ENCODE peak calls at places on chromosomes 7 and 10, in ten cellular contexts. One of them, this sample, is unnamed.

GRCh38 chr10:28540145-28540544 is 7.2 kb downstream of the WAC start:
- DNase-seq in lower lobe of right lung: no peak
- DNase-seq in spleen: no peak
- DNase-seq in SK-N-SH: no peak
- DNase-seq in Panc1: no peak
- DNase-seq in stomach: no peak
- DNase-seq in vagina: no peak
- DNase-seq in cardiac muscle cell: no peak
- DNase-seq in colonic mucosa: no peak
- DNase-seq in mammary epithelial cell: no peak
- DNase-seq in this sample: no peak

GRCh38 chr7:46352335-46352954 is 431.4 kb upstream of the IGFBP3 start:
- DNase-seq in cardiac muscle cell: peak; percentile 80
- DNase-seq in stomach: no peak
- DNase-seq in Panc1: peak; percentile 43
- DNase-seq in spleen: no peak
- DNase-seq in lower lobe of right lung: no peak
- DNase-seq in SK-N-SH: peak; percentile 69
- DNase-seq in mammary epithelial cell: peak; percentile 47
- DNase-seq in vagina: no peak
- DNase-seq in colonic mucosa: no peak
- DNase-seq in this sample: peak; percentile 21

GRCh38 chr10:124075116-124075955 is 18.1 kb downstream of the CHST15 start:
- DNase-seq in stomach: no peak
- DNase-seq in vagina: no peak
- DNase-seq in SK-N-SH: no peak
- DNase-seq in Panc1: no peak
- DNase-seq in spleen: no peak
- DNase-seq in colonic mucosa: no peak
- DNase-seq in cardiac muscle cell: no peak
- DNase-seq in lower lobe of right lung: no peak
- DNase-seq in mammary epithelial cell: no peak
- DNase-seq in this sample: no peak

GRCh38 chr7:101947899-101948298 is 130.5 kb downstream of the CUX1 start:
- DNase-seq in SK-N-SH: peak; percentile 88
- DNase-seq in spleen: no peak
- DNase-seq in cardiac muscle cell: peak; percentile 80
- DNase-seq in Panc1: no peak
- DNase-seq in stomach: peak; percentile 77
- DNase-seq in lower lobe of right lung: no peak
- DNase-seq in colonic mucosa: no peak
- DNase-seq in mammary epithelial cell: no peak
- DNase-seq in vagina: no peak
- DNase-seq in this sample: no peak

GRCh38 chr7:36408589-36408988 is 18.9 kb downstream of the ANLN start:
- DNase-seq in vagina: no peak
- DNase-seq in mammary epithelial cell: no peak
- DNase-seq in Panc1: no peak
- DNase-seq in SK-N-SH: no peak
- DNase-seq in cardiac muscle cell: no peak
- DNase-seq in spleen: no peak
- DNase-seq in stomach: no peak
- DNase-seq in colonic mucosa: no peak
- DNase-seq in lower lobe of right lung: no peak
- DNase-seq in this sample: no peak

GRCh38 chr7:134802762-134803161 is 23.3 kb downstream of the CALD1 start:
- DNase-seq in spleen: no peak
- DNase-seq in vagina: no peak
- DNase-seq in colonic mucosa: no peak
- DNase-seq in cardiac muscle cell: no peak
- DNase-seq in lower lobe of right lung: no peak
- DNase-seq in SK-N-SH: no peak
- DNase-seq in stomach: no peak
- DNase-seq in Panc1: no peak
- DNase-seq in mammary epithelial cell: no peak
- DNase-seq in this sample: no peak

GRCh38 chr10:74628136-74628535 is 198.3 kb upstream of the KAT6B start:
- DNase-seq in vagina: no peak
- DNase-seq in mammary epithelial cell: no peak
- DNase-seq in lower lobe of right lung: no peak
- DNase-seq in stomach: no peak
- DNase-seq in Panc1: no peak
- DNase-seq in cardiac muscle cell: no peak
- DNase-seq in spleen: no peak
- DNase-seq in SK-N-SH: no peak
- DNase-seq in colonic mucosa: no peak
- DNase-seq in this sample: no peak

GRCh38 chr7:28804990-28805389 is 153.1 kb downstream of the TRIL start:
- DNase-seq in SK-N-SH: no peak
- DNase-seq in stomach: no peak
- DNase-seq in vagina: no peak
- DNase-seq in lower lobe of right lung: no peak
- DNase-seq in mammary epithelial cell: peak; percentile 78
- DNase-seq in spleen: no peak
- DNase-seq in Panc1: no peak
- DNase-seq in cardiac muscle cell: no peak
- DNase-seq in colonic mucosa: no peak
- DNase-seq in this sample: no peak

GRCh38 chr7:132149801-132150310 is 426.4 kb downstream of the PLXNA4 start:
- DNase-seq in mammary epithelial cell: no peak
- DNase-seq in spleen: no peak
- DNase-seq in vagina: no peak
- DNase-seq in SK-N-SH: no peak
- DNase-seq in colonic mucosa: no peak
- DNase-seq in cardiac muscle cell: no peak
- DNase-seq in stomach: no peak
- DNase-seq in lower lobe of right lung: no peak
- DNase-seq in Panc1: no peak
- DNase-seq in this sample: no peak

DNA sequence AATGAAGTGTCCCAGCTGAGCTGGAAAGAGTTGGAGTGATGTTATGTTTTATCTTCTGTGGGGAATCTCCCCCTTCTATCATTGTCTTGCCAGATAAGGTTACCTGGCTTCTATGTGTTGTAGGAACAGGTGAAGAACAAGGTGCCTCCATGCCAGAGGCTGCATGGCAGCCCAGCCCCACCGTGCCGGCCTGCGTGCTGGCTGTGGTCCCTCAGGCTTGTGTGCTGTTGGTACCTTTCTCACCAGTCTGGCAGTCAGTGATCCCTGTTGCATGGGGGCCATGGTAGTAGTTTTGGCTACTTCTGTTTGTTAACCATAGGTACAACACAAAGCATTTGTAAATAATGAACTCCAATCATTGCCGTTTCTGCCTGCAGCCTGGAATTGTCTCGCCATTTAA is 37.9 kb downstream of the CCM2 start:
- DNase-seq in vagina: no peak
- DNase-seq in cardiac muscle cell: no peak
- DNase-seq in stomach: no peak
- DNase-seq in Panc1: no peak
- DNase-seq in SK-N-SH: no peak
- DNase-seq in lower lobe of right lung: no peak
- DNase-seq in mammary epithelial cell: no peak
- DNase-seq in colonic mucosa: no peak
- DNase-seq in spleen: no peak
- DNase-seq in this sample: no peak
- H3K36me3 ChIP-seq in vagina: no peaks in the 10 kb centered on the region
- H3K36me3 ChIP-seq in cardiac muscle cell: peaks cover 6% of the 10 kb centered on the region
- H3K36me3 ChIP-seq in stomach: peaks cover 11% of the 10 kb centered on the region
- H3K36me3 ChIP-seq in Panc1: peaks cover 6% of the 10 kb centered on the region
- H3K36me3 ChIP-seq in SK-N-SH: peaks cover 48% of the 10 kb centered on the region
- H3K36me3 ChIP-seq in lower lobe of right lung: peaks cover 49% of the 10 kb centered on the region
- H3K36me3 ChIP-seq in mammary epithelial cell: peaks cover 14% of the 10 kb centered on the region
- H3K36me3 ChIP-seq in colonic mucosa: no peaks in the 10 kb centered on the region
- H3K36me3 ChIP-seq in spleen: peaks cover 47% of the 10 kb centered on the region
- H3K36me3 ChIP-seq in this sample: no peaks in the 10 kb centered on the region

GRCh38 chr7:97024209-97025129 is at the start of gene DLX5:
- DNase-seq in mammary epithelial cell: peak; percentile 66
- DNase-seq in vagina: peak; percentile 87
- DNase-seq in colonic mucosa: no peak
- DNase-seq in spleen: no peak
- DNase-seq in stomach: no peak
- DNase-seq in Panc1: no peak
- DNase-seq in lower lobe of right lung: no peak
- DNase-seq in SK-N-SH: peak; percentile 84
- DNase-seq in cardiac muscle cell: no peak
- DNase-seq in this sample: peak; percentile 69
- H3K4me3 ChIP-seq in mammary epithelial cell: peak within 1 kb of the TSS; percentile 53
- H3K4me3 ChIP-seq in vagina: peak within 1 kb of the TSS; percentile 49
- H3K4me3 ChIP-seq in colonic mucosa: no peak within 1 kb of the TSS
- H3K4me3 ChIP-seq in spleen: peak within 1 kb of the TSS; percentile 13
- H3K4me3 ChIP-seq in stomach: peak within 1 kb of the TSS; percentile 28
- H3K4me3 ChIP-seq in Panc1: peak within 1 kb of the TSS; percentile 42
- H3K4me3 ChIP-seq in lower lobe of right lung: peak within 1 kb of the TSS; percentile 38
- H3K4me3 ChIP-seq in SK-N-SH: peak within 1 kb of the TSS; percentile 63
- H3K4me3 ChIP-seq in cardiac muscle cell: peak within 1 kb of the TSS; percentile 23
- H3K4me3 ChIP-seq in this sample: peak within 1 kb of the TSS; percentile 33

GRCh38 chr10:122475581-122475980 is 14.2 kb downstream of the HTRA1 start:
- DNase-seq in mammary epithelial cell: no peak
- DNase-seq in spleen: no peak
- DNase-seq in Panc1: no peak
- DNase-seq in cardiac muscle cell: peak; percentile 53
- DNase-seq in SK-N-SH: peak; percentile 50
- DNase-seq in lower lobe of right lung: no peak
- DNase-seq in vagina: no peak
- DNase-seq in colonic mucosa: no peak
- DNase-seq in stomach: no peak
- DNase-seq in this sample: no peak
- H3K27ac ChIP-seq in mammary epithelial cell: peak overlapping the region; percentile 5
- H3K27ac ChIP-seq in spleen: no peak overlapping the region
- H3K27ac ChIP-seq in Panc1: no peak overlapping the region
- H3K27ac ChIP-seq in cardiac muscle cell: peak overlapping the region; percentile 86
- H3K27ac ChIP-seq in SK-N-SH: peak overlapping the region; percentile 49
- H3K27ac ChIP-seq in lower lobe of right lung: no peak overlapping the region
- H3K27ac ChIP-seq in vagina: peak overlapping the region; percentile 56
- H3K27ac ChIP-seq in colonic mucosa: no peak overlapping the region
- H3K27ac ChIP-seq in stomach: peak overlapping the region; percentile 49
- H3K27ac ChIP-seq in this sample: no peak overlapping the region

GRCh38 chr10:100927266-100927665 is 14.5 kb downstream of the SLF2 start:
- DNase-seq in SK-N-SH: no peak
- DNase-seq in lower lobe of right lung: no peak
- DNase-seq in stomach: no peak
- DNase-seq in colonic mucosa: no peak
- DNase-seq in mammary epithelial cell: no peak
- DNase-seq in spleen: no peak
- DNase-seq in cardiac muscle cell: no peak
- DNase-seq in Panc1: no peak
- DNase-seq in vagina: no peak
- DNase-seq in this sample: no peak
- H3K36me3 ChIP-seq in SK-N-SH: peaks cover 97% of the 10 kb centered on the region
- H3K36me3 ChIP-seq in lower lobe of right lung: peaks cover 98% of the 10 kb centered on the region
- H3K36me3 ChIP-seq in stomach: peaks cover 57% of the 10 kb centered on the region
- H3K36me3 ChIP-seq in colonic mucosa: peaks cover 21% of the 10 kb centered on the region
- H3K36me3 ChIP-seq in mammary epithelial cell: peaks cover 52% of the 10 kb centered on the region
- H3K36me3 ChIP-seq in spleen: peaks cover 63% of the 10 kb centered on the region
- H3K36me3 ChIP-seq in cardiac muscle cell: peaks cover 50% of the 10 kb centered on the region
- H3K36me3 ChIP-seq in Panc1: peaks cover 69% of the 10 kb centered on the region
- H3K36me3 ChIP-seq in vagina: no peaks in the 10 kb centered on the region
- H3K36me3 ChIP-seq in this sample: peaks cover 10% of the 10 kb centered on the region

GRCh38 chr7:149714910-149715471 is 58.4 kb downstream of the ZNF467 start:
- DNase-seq in spleen: peak; percentile 93
- DNase-seq in lower lobe of right lung: peak; percentile 61
- DNase-seq in colonic mucosa: peak; percentile 37
- DNase-seq in SK-N-SH: no peak
- DNase-seq in cardiac muscle cell: no peak
- DNase-seq in Panc1: no peak
- DNase-seq in vagina: peak; percentile 89
- DNase-seq in mammary epithelial cell: peak; percentile 48
- DNase-seq in stomach: peak; percentile 35
- DNase-seq in this sample: peak; percentile 26
- H3K4me3 ChIP-seq in spleen: peak overlapping the region; percentile 64
- H3K4me3 ChIP-seq in lower lobe of right lung: peak overlapping the region; percentile 83
- H3K4me3 ChIP-seq in colonic mucosa: peak overlapping the region; percentile 66
- H3K4me3 ChIP-seq in SK-N-SH: peak overlapping the region; percentile 67
- H3K4me3 ChIP-seq in cardiac muscle cell: peak overlapping the region; percentile 68
- H3K4me3 ChIP-seq in Panc1: peak overlapping the region; percentile 77
- H3K4me3 ChIP-seq in vagina: peak overlapping the region; percentile 78
- H3K4me3 ChIP-seq in mammary epithelial cell: peak overlapping the region; percentile 71
- H3K4me3 ChIP-seq in stomach: peak overlapping the region; percentile 80
- H3K4me3 ChIP-seq in this sample: peak overlapping the region; percentile 79

GRCh38 chr7:25091757-25092156 is 33.3 kb downstream of the CYCS start:
- DNase-seq in mammary epithelial cell: no peak
- DNase-seq in stomach: no peak
- DNase-seq in cardiac muscle cell: no peak
- DNase-seq in vagina: no peak
- DNase-seq in SK-N-SH: no peak
- DNase-seq in Panc1: no peak
- DNase-seq in spleen: no peak
- DNase-seq in colonic mucosa: no peak
- DNase-seq in lower lobe of right lung: no peak
- DNase-seq in this sample: no peak

GRCh38 chr7:25091129-25091528 is 33.9 kb downstream of the CYCS start:
- DNase-seq in vagina: no peak
- DNase-seq in Panc1: no peak
- DNase-seq in cardiac muscle cell: no peak
- DNase-seq in spleen: no peak
- DNase-seq in colonic mucosa: no peak
- DNase-seq in SK-N-SH: no peak
- DNase-seq in lower lobe of right lung: no peak
- DNase-seq in mammary epithelial cell: no peak
- DNase-seq in stomach: no peak
- DNase-seq in this sample: no peak

GRCh38 chr7:25087855-25088254 is 37.2 kb downstream of the CYCS start:
- DNase-seq in mammary epithelial cell: no peak
- DNase-seq in stomach: no peak
- DNase-seq in spleen: no peak
- DNase-seq in vagina: no peak
- DNase-seq in Panc1: no peak
- DNase-seq in colonic mucosa: no peak
- DNase-seq in SK-N-SH: no peak
- DNase-seq in cardiac muscle cell: no peak
- DNase-seq in lower lobe of right lung: no peak
- DNase-seq in this sample: no peak

GRCh38 chr7:25093268-25093802 is 31.7 kb downstream of the CYCS start:
- DNase-seq in vagina: no peak
- DNase-seq in SK-N-SH: peak; percentile 83
- DNase-seq in lower lobe of right lung: peak; percentile 84
- DNase-seq in Panc1: peak; percentile 76
- DNase-seq in mammary epithelial cell: peak; percentile 65
- DNase-seq in stomach: peak; percentile 72
- DNase-seq in colonic mucosa: peak; percentile 83
- DNase-seq in spleen: peak; percentile 91
- DNase-seq in cardiac muscle cell: peak; percentile 85
- DNase-seq in this sample: peak; percentile 6

GRCh38 chr7:25090374-25090773 is 34.7 kb downstream of the CYCS start:
- DNase-seq in mammary epithelial cell: no peak
- DNase-seq in stomach: no peak
- DNase-seq in cardiac muscle cell: no peak
- DNase-seq in lower lobe of right lung: no peak
- DNase-seq in vagina: no peak
- DNase-seq in SK-N-SH: no peak
- DNase-seq in Panc1: no peak
- DNase-seq in colonic mucosa: no peak
- DNase-seq in spleen: no peak
- DNase-seq in this sample: no peak
- H3K27ac ChIP-seq in mammary epithelial cell: no peak overlapping the region
- H3K27ac ChIP-seq in stomach: no peak overlapping the region
- H3K27ac ChIP-seq in cardiac muscle cell: no peak overlapping the region
- H3K27ac ChIP-seq in lower lobe of right lung: no peak overlapping the region
- H3K27ac ChIP-seq in vagina: no peak overlapping the region
- H3K27ac ChIP-seq in SK-N-SH: no peak overlapping the region
- H3K27ac ChIP-seq in Panc1: no peak overlapping the region
- H3K27ac ChIP-seq in colonic mucosa: no peak overlapping the region
- H3K27ac ChIP-seq in spleen: no peak overlapping the region
- H3K27ac ChIP-seq in this sample: no peak overlapping the region

This sample was measured in prostate gland.